ENCODE peak calls at places on chromosomes 5 and 9, in seven cellular contexts. Q is GM12878, A is mammary epithelial cell, K is AG09309, C is stomach, M is activated B cell treated with CpG ODN at 0.5 μM for 24 hours, L is mucosa of descending colon. H is an unnamed sample.
A peak's percentile ranks its signal among the peaks of the same experiment; 100 is the strongest.

GRCh38 chr5:15255601-15256000 is 244.4 kb upstream of the FBXL7 start:
- DNase-seq in C (no peak), M (no peak), Q (no peak), A (no peak), K (no peak), L (no peak), H (no peak)

GRCh38 chr5:59416441-59416840 is 477.1 kb downstream of the PDE4D start:
- DNase-seq in L (no peak), C (no peak), A (no peak), M (no peak), K (no peak), Q (no peak), H (no peak)

GRCh38 chr9:75108571-75108970 is 20.3 kb downstream of the OSTF1 start:
- DNase-seq in K (no peak), L (no peak), Q (no peak), A (no peak), M (no peak), C (peak; percentile 49), H (no peak)

GRCh38 chr5:59358497-59358896 is 535.0 kb downstream of the PDE4D start:
- DNase-seq in Q (no peak), A (no peak), K (no peak), C (no peak), M (no peak), L (no peak), H (no peak)

GRCh38 chr5:851076-851475 is 290 bp upstream of the ZDHHC11 start:
- DNase-seq in A (no peak), Q (no peak), M (no peak), K (no peak), L (no peak), C (no peak), H (no peak)

GRCh38 chr9:13915591-13916301 is 398.2 kb downstream of the NFIB start:
- DNase-seq in L (no peak), C (no peak), A (no peak), Q (no peak), K (no peak), M (no peak), H (no peak)

GRCh38 chr5:157343842-157344790 is 78.2 kb downstream of the CYFIP2 start:
- DNase-seq in L (no peak), C (no peak), K (no peak), A (no peak), Q (no peak), M (no peak), H (no peak)

GRCh38 chr9:30676642-30677041 is 1707.8 kb upstream of the ACO1 start:
- DNase-seq in A (no peak), Q (no peak), C (no peak), K (no peak), M (no peak), L (no peak), H (no peak)

GRCh38 chr5:106172681-106173532 is 1497.8 kb downstream of the EFNA5 start:
- DNase-seq in C (no peak), Q (no peak), M (no peak), L (no peak), K (no peak), A (no peak), H (peak; percentile 7)

GRCh38 chr5:120108586-120109254 is 355.4 kb upstream of the PRR16 start:
- DNase-seq in Q (no peak), K (peak; percentile 27), L (no peak), M (no peak), A (peak; percentile 28), C (no peak), H (no peak)

GRCh38 chr9:93702261-93702660 is 125.9 kb downstream of the PHF2 start:
- DNase-seq in K (no peak), Q (no peak), C (no peak), A (no peak), M (no peak), L (no peak), H (no peak)

GRCh38 chr9:26723486-26723885 is 169.1 kb downstream of the CAAP1 start:
- DNase-seq in C (no peak), M (no peak), K (no peak), L (peak; percentile 34), Q (no peak), A (peak; percentile 31), H (peak; percentile 12)

GRCh38 chr5:77774981-77775772 is 962 bp downstream of the TBCA start:
- DNase-seq in L (no peak), M (no peak), A (no peak), Q (no peak), C (no peak), K (peak; percentile 8), H (no peak)

GRCh38 chr9:76007935-76008334 is 117.5 kb downstream of the PCSK5 start:
- DNase-seq in M (no peak), K (no peak), C (no peak), L (no peak), A (no peak), Q (no peak), H (no peak)

GRCh38 chr5:157823655-157824054 is 35.3 kb downstream of the CLINT1 start:
- DNase-seq in C (no peak), K (no peak), Q (no peak), M (no peak), A (no peak), L (no peak), H (no peak)

GRCh38 chr9:36136277-36136893 is at the start of gene GLIPR2:
- DNase-seq in A (peak; percentile 66), L (peak; percentile 91), C (peak; percentile 84), K (no peak), M (peak; percentile 79), Q (no peak), H (peak; percentile 23)

GRCh38 chr9:105625088-105625487 is 37.2 kb upstream of the TAL2 start:
- DNase-seq in L (no peak), A (no peak), K (no peak), C (no peak), Q (no peak), M (no peak), H (no peak)

GRCh38 chr5:73204302-73204701 is 31.3 kb downstream of the TMEM174 start:
- DNase-seq in M (no peak), Q (no peak), K (no peak), L (no peak), A (no peak), C (no peak), H (no peak)

GRCh38 chr9:71725590-71726338 is 42.5 kb downstream of the CEMIP2 start:
- DNase-seq in Q (no peak), A (peak; percentile 96), L (no peak), C (no peak), K (peak; percentile 91), M (no peak), H (peak; percentile 40)

GRCh38 chr9:82247318-82247717 is 258.7 kb downstream of the SPATA31D1 start:
- DNase-seq in L (no peak), Q (no peak), K (no peak), M (no peak), C (no peak), A (no peak), H (no peak)

DNA sequence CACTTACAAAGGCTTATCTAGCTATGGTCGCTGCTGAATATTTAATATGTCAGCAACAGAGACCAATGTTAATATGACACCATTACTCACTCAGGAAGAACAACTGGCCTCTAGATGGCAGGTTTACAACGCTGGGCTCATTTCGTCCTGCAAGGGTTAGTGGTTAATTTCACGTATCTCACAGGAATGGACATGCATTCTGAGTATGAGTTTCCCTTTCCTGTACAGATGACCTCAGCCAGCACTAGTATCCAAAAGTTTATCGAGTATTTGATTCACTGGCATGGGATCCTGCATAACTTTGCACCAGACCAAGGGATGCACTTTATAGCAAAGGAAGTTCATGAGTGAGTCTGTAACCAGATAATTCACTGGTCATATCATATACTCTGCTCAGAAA is 8.7 kb upstream of the TRPC7 start:
- DNase-seq in C (no peak), K (no peak), L (no peak), M (no peak), Q (no peak), A (peak; percentile 71), H (peak; percentile 34)
- TF ChIP-seq CTCF in C (no peak), K (peak; percentile 15), L (no peak), M (no peak), Q (peak; percentile 38), A (peak; percentile 78), H (no peak)

DNA sequence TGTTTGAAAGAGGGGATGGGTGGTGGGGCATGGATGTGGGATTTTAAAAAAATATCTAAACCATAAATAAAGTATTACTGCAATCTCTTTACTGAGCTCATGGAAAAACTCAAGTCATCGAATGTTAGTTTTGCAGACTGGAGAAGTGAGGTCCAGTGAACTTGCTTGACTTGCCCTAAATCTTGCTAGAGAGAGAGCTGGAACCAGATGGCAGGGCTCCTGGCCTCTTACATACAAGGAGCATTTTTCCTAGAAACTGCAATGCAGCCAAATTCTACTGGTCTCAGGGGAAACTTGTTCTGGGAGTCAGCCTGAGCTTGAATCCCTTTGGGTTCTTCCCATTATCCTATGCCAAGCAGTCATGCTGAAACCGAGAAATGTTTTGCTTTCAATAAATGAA is 2.9 kb upstream of the TGFBI start:
- DNase-seq in M (no peak), C (no peak), K (no peak), A (no peak), L (no peak), Q (no peak), H (no peak)
- TF ChIP-seq CTCF in M (no peak), C (no peak), K (no peak), A (no peak), L (no peak), Q (no peak), H (no peak)

DNA sequence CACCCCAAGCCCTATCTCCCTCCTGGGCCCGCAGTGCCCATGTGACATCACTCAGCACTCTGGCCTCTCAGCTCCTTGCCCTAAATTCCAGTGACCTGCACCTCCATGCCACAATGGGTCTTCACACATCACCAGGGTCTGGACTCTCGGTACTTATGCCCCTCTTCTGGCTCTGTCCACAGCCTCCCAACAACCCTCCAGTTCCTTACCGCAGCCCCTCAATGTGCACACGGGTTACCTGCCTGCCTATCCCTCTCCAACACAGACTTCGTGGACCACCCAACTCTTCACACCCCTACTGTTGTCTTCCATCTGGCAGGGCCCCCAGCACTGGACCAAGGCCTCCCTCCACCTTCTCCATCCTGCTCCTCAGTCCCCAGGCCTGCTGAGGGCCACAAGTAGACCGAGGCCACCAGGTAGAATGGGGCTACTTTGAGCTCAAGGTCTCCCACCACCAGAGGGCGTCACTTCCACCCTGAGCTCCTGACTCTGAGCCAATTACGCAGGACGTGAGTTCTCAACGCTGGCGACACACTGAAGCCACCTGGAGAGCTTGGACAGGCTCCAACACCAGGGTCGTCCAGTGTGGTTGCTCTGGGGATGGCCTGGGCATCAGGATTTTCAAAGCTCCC is 172.1 kb downstream of the GABBR2 start:
- DNase-seq in K (no peak), M (no peak), A (no peak), L (peak; percentile 32), Q (peak; percentile 4), C (no peak), H (no peak)
- TF ChIP-seq CTCF in K (peak; percentile 21), M (no peak), A (peak; percentile 40), L (no peak), Q (peak; percentile 78), C (no peak), H (no peak)

GRCh38 chr9:129887210-129888084 is 52.2 kb downstream of the USP20 start:
- DNase-seq in M (no peak), K (peak; percentile 44), A (no peak), L (peak; percentile 36), Q (peak; percentile 56), C (no peak), H (no peak)

GRCh38 chr9:129885670-129886106 is 50.4 kb downstream of the USP20 start:
- DNase-seq in C (peak; percentile 94), M (peak; percentile 86), K (peak; percentile 60), A (peak; percentile 89), L (peak; percentile 98), Q (peak; percentile 64), H (peak; percentile 95)

GRCh38 chr9:129884220-129885017 is 49.2 kb downstream of the USP20 start:
- DNase-seq in C (peak; percentile 93), K (no peak), L (peak; percentile 97), M (peak; percentile 92), Q (peak; percentile 83), A (peak; percentile 65), H (peak; percentile 89)

GRCh38 chr9:129886226-129887174 is 51.2 kb downstream of the USP20 start:
- DNase-seq in M (no peak), A (no peak), C (no peak), L (peak; percentile 44), Q (peak; percentile 37), K (no peak), H (no peak)

GRCh38 chr9:129885018-129885669 is 49.9 kb downstream of the USP20 start:
- DNase-seq in M (peak; percentile 48), K (no peak), C (peak; percentile 54), L (peak; percentile 79), A (no peak), Q (peak; percentile 20), H (peak; percentile 46)
- TF ChIP-seq CTCF in M (no peak), K (peak; percentile 1), C (no peak), L (no peak), A (peak; percentile 23), Q (peak; percentile 21), H (no peak)